ENCODE peak calls at places on chromosomes 16 and 17, in nine cellular contexts. Q is SK-N-DZ; O is cardiac fibroblast; E is HT-29; Z is ELF-1; V is AML-193; R is activated CD4-positive, alpha-beta T cell treated with anti-CD3 and anti-CD28 coated beads, Interleukin-2, amount 10 ng/mL, durations not matched to agents 7 days and 5 days; H is neural progenitor cell; J is NCI-H1092. P is an unnamed sample.

GRCh38 chr17:29760279-29760721 is 137.6 kb upstream of the CORO6 start:
- DNase-seq in Q (peak; percentile 24), O (peak; percentile 45), E (no peak), Z (peak; percentile 22), V (peak; percentile 17), R (peak; percentile 79), H (peak; percentile 40), J (no peak), P (peak; percentile 29)

GRCh38 chr16:83717814-83718213 is 90.0 kb upstream of the HSBP1 start:
- DNase-seq in Q (no peak), O (peak; percentile 16), E (no peak), Z (no peak), V (no peak), R (no peak), H (no peak), J (no peak), P (no peak)

GRCh38 chr16:15847621-15848175 is 9.1 kb downstream of the MYH11 start:
- DNase-seq in Q (no peak), O (no peak), E (no peak), Z (no peak), V (no peak), R (no peak), H (no peak), J (no peak), P (no peak)

GRCh38 chr17:14301761-14302401 is 1.0 kb downstream of the HS3ST3B1 start:
- DNase-seq in Q (no peak), O (peak; percentile 51), E (no peak), Z (peak; percentile 42), V (no peak), R (peak; percentile 68), H (peak; percentile 48), J (no peak), P (peak; percentile 18)

GRCh38 chr17:42809250-42809649 is 10.6 kb downstream of the CNTD1 start:
- DNase-seq in Q (no peak), O (peak; percentile 83), E (no peak), Z (no peak), V (peak; percentile 64), R (no peak), H (no peak), J (no peak), P (no peak)

GRCh38 chr17:47929218-47930000 is 12.0 kb upstream of the PNPO start:
- DNase-seq in Q (no peak), O (no peak), E (no peak), Z (no peak), V (no peak), R (no peak), H (no peak), J (no peak), P (no peak)

GRCh38 chr16:35735403-35736251 is 2276.2 kb downstream of the TP53TG3F start:
- DNase-seq in Q (no peak), O (no peak), E (no peak), Z (no peak), V (no peak), R (no peak), H (no peak), J (no peak), P (no peak)

GRCh38 chr16:52471650-52472370 is 75.1 kb downstream of the TOX3 start:
- DNase-seq in Q (no peak), O (no peak), E (no peak), Z (no peak), V (no peak), R (no peak), H (no peak), J (no peak), P (no peak)

GRCh38 chr17:56908061-56908542 is 5.7 kb downstream of the TRIM25 start:
- DNase-seq in Q (no peak), O (no peak), E (no peak), Z (no peak), V (peak; percentile 91), R (peak; percentile 64), H (no peak), J (no peak), P (peak; percentile 80)

GRCh38 chr17:68089881-68090280 is 54.3 kb downstream of the KPNA2 start:
- DNase-seq in Q (no peak), O (peak; percentile 33), E (peak; percentile 90), Z (no peak), V (peak; percentile 92), R (no peak), H (no peak), J (no peak), P (no peak)

GRCh38 chr16:30893082-30893743 is 664 bp downstream of the BCL7C start:
- DNase-seq in Q (no peak), O (no peak), E (no peak), Z (no peak), V (peak; percentile 5), R (no peak), H (peak; percentile 49), J (no peak), P (no peak)

GRCh38 chr17:4635823-4636375 is 5.6 kb downstream of the ALOX15 start:
- DNase-seq in Q (no peak), O (no peak), E (no peak), Z (no peak), V (peak; percentile 35), R (no peak), H (no peak), J (no peak), P (no peak)

GRCh38 chr17:83199500-83200201 is 120.2 kb downstream of the METRNL start:
- DNase-seq in Q (no peak), O (no peak), E (no peak), Z (no peak), V (peak; percentile 97), R (peak; percentile 59), H (no peak), J (no peak), P (no peak)

GRCh38 chr16:24996301-24996700 is 18.9 kb downstream of the ARHGAP17 start:
- DNase-seq in Q (no peak), O (no peak), E (no peak), Z (no peak), V (no peak), R (no peak), H (no peak), J (no peak), P (no peak)

GRCh38 chr17:19383681-19384470 is 3.1 kb downstream of the MFAP4 start:
- DNase-seq in Q (no peak), O (no peak), E (no peak), Z (no peak), V (no peak), R (no peak), H (no peak), J (no peak), P (peak; percentile 55)

GRCh38 chr16:81889896-81890634 is 111.0 kb downstream of the PLCG2 start:
- DNase-seq in Q (peak; percentile 65), O (peak; percentile 72), E (peak; percentile 89), Z (peak; percentile 72), V (peak; percentile 48), R (peak; percentile 73), H (peak; percentile 69), J (peak; percentile 39), P (peak; percentile 66)

GRCh38 chr16:1932050-1933028 is 10.7 kb downstream of the MSRB1 start:
- DNase-seq in Q (peak; percentile 73), O (no peak), E (peak; percentile 52), Z (peak; percentile 77), V (no peak), R (no peak), H (peak; percentile 58), J (peak; percentile 57), P (no peak)

GRCh38 chr17:50749243-50749642 is 18.1 kb downstream of the ANKRD40CL start:
- DNase-seq in Q (no peak), O (no peak), E (no peak), Z (no peak), V (no peak), R (no peak), H (no peak), J (no peak), P (no peak)

GRCh38 chr17:82051776-82052637 is at the start of the genes GPS1 and RFNG:
- DNase-seq in Q (peak; percentile 56), O (peak; percentile 63), E (peak; percentile 56), Z (no peak), V (peak; percentile 53), R (peak; percentile 84), H (peak; percentile 83), J (peak; percentile 31), P (peak; percentile 83)

GRCh38 chr16:76931186-76931585 is 259.8 kb upstream of the MON1B start:
- DNase-seq in Q (no peak), O (no peak), E (no peak), Z (no peak), V (no peak), R (no peak), H (no peak), J (no peak), P (no peak)

GRCh38 chr17:40903129-40903847 is 18.2 kb upstream of the KRT20 start:
- DNase-seq in Q (no peak), O (no peak), E (peak; percentile 88), Z (no peak), V (no peak), R (no peak), H (no peak), J (peak; percentile 3), P (no peak)

GRCh38 chr17:4852504-4853075 is 19.4 kb downstream of the MINK1 start:
- DNase-seq in Q (no peak), O (peak; percentile 56), E (no peak), Z (no peak), V (no peak), R (no peak), H (no peak), J (no peak), P (no peak)

P was measured in erythroblast.